ENCODE peak calls at places on chromosomes 4 and X, in five cellular contexts. H is mesenchymal stem cell, P is mesendoderm, X is H1, R is neuronal stem cell. C is an unnamed sample.
A peak's percentile ranks its signal among the peaks of the same experiment; 100 is the strongest.

GRCh38 chr4:48343035-48343434 is 1.7 kb downstream of the SLAIN2 start:
- DNase-seq in H (no peak), P (no peak), X (no peak), R (no peak), C (no peak)

GRCh38 chr4:182143822-182144620 is 99.2 kb upstream of the TENM3 start:
- DNase-seq in H (peak; percentile 18), P (peak; percentile 91), X (no peak), R (peak; percentile 78), C (peak; percentile 80)

GRCh38 chrX:114962209-114962608 is 55.2 kb downstream of the IL13RA2 start:
- DNase-seq in H (no peak), P (no peak), X (no peak), R (no peak), C (no peak)

GRCh38 chr4:154982187-154983047 is 201.3 kb downstream of the RBM46 start:
- DNase-seq in H (peak; percentile 5), P (peak; percentile 78), X (peak; percentile 38), R (peak; percentile 58), C (peak; percentile 79)

GRCh38 chrX:21656587-21657317 is 1.4 kb downstream of the KLHL34 start:
- DNase-seq in H (no peak), P (no peak), X (no peak), R (no peak), C (no peak)

GRCh38 chr4:143784567-143784966 is 84.1 kb upstream of the FREM3 start:
- DNase-seq in H (no peak), P (no peak), X (no peak), R (no peak), C (no peak)

GRCh38 chrX:132444936-132445335 is 43.9 kb downstream of the MBNL3 start:
- DNase-seq in H (no peak), P (no peak), X (no peak), R (no peak), C (no peak)

GRCh38 chrX:19990225-19990518 is 689 bp downstream of the BCLAF3 start:
- DNase-seq in H (peak; percentile 5), P (no peak), X (no peak), R (no peak), C (no peak)

GRCh38 chrX:132258509-132258908 is 39.3 kb upstream of the RAP2C start:
- DNase-seq in H (no peak), P (no peak), X (no peak), R (no peak), C (no peak)

GRCh38 chrX:125532411-125533089 is 212.9 kb downstream of the TEX13C start:
- DNase-seq in H (no peak), P (no peak), X (no peak), R (no peak), C (no peak)

GRCh38 chr4:89753601-89754066 is 83.3 kb downstream of the SNCA start:
- DNase-seq in H (peak; percentile 97), P (peak; percentile 68), X (no peak), R (no peak), C (no peak)

GRCh38 chr4:110364911-110365520 is 110.9 kb upstream of the ENPEP start:
- DNase-seq in H (peak; percentile 68), P (no peak), X (no peak), R (no peak), C (no peak)

GRCh38 chrX:143634701-143635442 is 1.0 kb downstream of the SLITRK4 start:
- DNase-seq in H (peak; percentile 28), P (no peak), X (no peak), R (peak; percentile 49), C (peak; percentile 40)

GRCh38 chr4:17613761-17614415 is 553 bp upstream of the MED28 start:
- DNase-seq in H (peak; percentile 93), P (no peak), X (no peak), R (peak; percentile 3), C (no peak)

GRCh38 chrX:16999275-16999674 is 52.8 kb downstream of the REPS2 start:
- DNase-seq in H (no peak), P (no peak), X (no peak), R (no peak), C (no peak)

GRCh38 chrX:98931194-98931593 is 1478.9 kb downstream of the PCDH19 start:
- DNase-seq in H (peak; percentile 0), P (no peak), X (no peak), R (no peak), C (no peak)

GRCh38 chrX:129957241-129958099 is 25.0 kb upstream of the BCORL1 start:
- DNase-seq in H (peak; percentile 35), P (peak; percentile 90), X (no peak), R (no peak), C (peak; percentile 80)

GRCh38 chr4:36027203-36027602 is 217.1 kb downstream of the ARAP2 start:
- DNase-seq in H (no peak), P (peak; percentile 82), X (no peak), R (peak; percentile 57), C (no peak)

GRCh38 chr4:144732584-144733130 is 86.7 kb downstream of the HHIP start:
- DNase-seq in H (peak; percentile 11), P (no peak), X (no peak), R (no peak), C (no peak)

GRCh38 chr4:70709551-70710080 is 12.1 kb upstream of the RUFY3 start:
- DNase-seq in H (no peak), P (no peak), X (no peak), R (peak; percentile 35), C (no peak)

GRCh38 chr4:119656986-119657635 is 28.5 kb upstream of the PDE5A start:
- DNase-seq in H (peak; percentile 63), P (peak; percentile 68), X (no peak), R (no peak), C (no peak)
- H3K18ac ChIP-seq in H (no peak overlapping the region), P (no peak overlapping the region), X (no peak overlapping the region), R (no peak overlapping the region), C (no peak overlapping the region)

DNA sequence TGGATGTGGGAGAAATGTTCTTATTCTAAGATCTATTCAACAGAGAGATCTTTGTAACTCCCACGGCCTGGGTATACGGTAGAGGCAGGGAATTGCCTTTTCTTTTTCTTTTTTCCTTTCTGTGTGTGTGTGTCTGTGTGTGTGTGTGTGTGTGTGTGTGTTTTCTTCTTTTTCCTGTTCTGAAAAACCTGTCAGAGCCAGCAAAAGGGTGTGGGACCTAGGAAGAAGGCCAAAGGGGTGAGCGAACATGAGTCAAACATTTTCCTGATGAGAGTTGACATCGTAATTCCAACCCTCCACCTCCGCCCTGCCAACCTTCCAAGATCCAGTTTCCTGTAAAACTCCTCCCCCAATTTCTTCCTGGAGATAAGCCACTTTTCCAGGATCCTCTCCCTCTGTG is 2.8 kb upstream of the CHIC2 start:
- DNase-seq in H (peak; percentile 36), P (no peak), X (no peak), R (no peak), C (no peak)
- H2BK15ac ChIP-seq in H (no peak overlapping the region), P (no peak overlapping the region), X (no peak overlapping the region), R (no peak overlapping the region), C (no peak overlapping the region)

GRCh38 chr4:168632246-168632832 is 135.5 kb downstream of the PALLD start:
- DNase-seq in H (no peak), P (peak; percentile 76), X (no peak), R (peak; percentile 72), C (no peak)

GRCh38 chr4:168631241-168632151 is 134.6 kb downstream of the PALLD start:
- DNase-seq in H (peak; percentile 80), P (peak; percentile 88), X (peak; percentile 36), R (peak; percentile 83), C (peak; percentile 73)

GRCh38 chr4:168629561-168629960 is 132.7 kb downstream of the PALLD start:
- DNase-seq in H (no peak), P (no peak), X (no peak), R (no peak), C (no peak)

GRCh38 chr4:168630445-168631187 is 133.8 kb downstream of the PALLD start:
- DNase-seq in H (peak; percentile 72), P (no peak), X (no peak), R (no peak), C (no peak)

GRCh38 chr4:168628251-168628650 is 131.4 kb downstream of the PALLD start:
- DNase-seq in H (no peak), P (no peak), X (no peak), R (no peak), C (no peak)
- H3K18ac ChIP-seq in H (no peak overlapping the region), P (no peak overlapping the region), X (no peak overlapping the region), R (no peak overlapping the region), C (no peak overlapping the region)

DNA sequence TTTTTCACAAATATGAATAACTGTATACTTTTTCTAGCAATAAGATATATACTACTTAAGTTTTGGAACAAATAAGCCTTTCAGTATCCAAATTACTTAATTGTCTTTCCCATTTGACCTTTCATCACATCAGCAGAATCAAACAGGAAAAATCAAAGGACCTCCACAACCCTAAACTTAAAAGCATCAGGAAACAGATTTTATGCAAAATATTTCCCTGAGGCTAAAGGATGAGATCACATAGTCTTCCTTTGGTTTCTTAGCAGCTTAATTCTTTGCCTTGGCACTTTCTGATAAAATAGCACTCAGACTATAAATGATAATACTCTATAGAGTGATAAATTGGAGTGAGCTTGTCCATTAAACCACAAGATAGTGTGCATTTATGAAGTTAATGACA is 15.9 kb upstream of the NDST3 start:
- DNase-seq in H (no peak), P (peak; percentile 15), X (no peak), R (no peak), C (no peak)
- H2BK15ac ChIP-seq in H (no peak overlapping the region), P (no peak overlapping the region), X (no peak overlapping the region), R (no peak overlapping the region), C (no peak overlapping the region)

DNA sequence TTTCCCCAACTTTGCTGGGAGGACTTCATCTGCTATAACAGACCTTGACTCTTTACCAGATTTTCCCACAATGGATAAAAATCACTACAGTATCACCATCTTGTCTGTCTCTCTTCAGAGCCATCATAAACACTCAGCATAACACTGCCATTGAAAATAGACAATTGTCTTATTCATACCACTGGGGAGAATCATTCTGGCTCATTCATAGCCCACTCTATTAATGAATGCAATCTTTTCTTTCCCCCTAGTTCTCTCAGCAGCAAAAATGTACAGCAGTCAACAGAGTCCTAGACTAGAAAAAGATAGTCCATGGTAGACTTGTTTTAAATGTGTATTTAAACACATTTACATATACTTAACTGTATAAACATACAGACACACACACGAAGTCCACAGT is 19.2 kb downstream of the SLC9A7 start:
- DNase-seq in H (no peak), P (no peak), X (no peak), R (no peak), C (no peak)
- H3K18ac ChIP-seq in H (no peak overlapping the region), P (no peak overlapping the region), X (no peak overlapping the region), R (no peak overlapping the region), C (no peak overlapping the region)

GRCh38 chrX:54808109-54808604 is 612 bp downstream of the MAGED2 start:
- DNase-seq in H (peak; percentile 62), P (no peak), X (no peak), R (peak; percentile 70), C (peak; percentile 76)
- H2BK15ac ChIP-seq in H (no peak overlapping the region), P (no peak overlapping the region), X (no peak overlapping the region), R (no peak overlapping the region), C (no peak overlapping the region)

GRCh38 chrX:100830143-100830542 is 10.0 kb downstream of the CSTF2 start:
- DNase-seq in H (no peak), P (no peak), X (no peak), R (no peak), C (no peak)
- H3K18ac ChIP-seq in H (no peak overlapping the region), P (no peak overlapping the region), X (no peak overlapping the region), R (no peak overlapping the region), C (no peak overlapping the region)